ENCODE peak calls at places on chromosomes 3 and 15, in four cellular contexts. One of them, this sample, is unnamed.

GRCh38 chr3:177905895-177906511 is 630.2 kb upstream of the KCNMB2 start:
- DNase-seq in A549: peak
- DNase-seq in right atrium auricular region: no peak
- DNase-seq in AG04449: peak
- DNase-seq in this sample: peak

GRCh38 chr3:136464502-136464901 is 214.4 kb downstream of the PCCB start:
- DNase-seq in A549: no peak
- DNase-seq in right atrium auricular region: no peak
- DNase-seq in AG04449: peak
- DNase-seq in this sample: no peak

GRCh38 chr3:97515076-97515475 is 249.5 kb upstream of the ARL6 start:
- DNase-seq in A549: no peak
- DNase-seq in right atrium auricular region: no peak
- DNase-seq in AG04449: no peak
- DNase-seq in this sample: no peak

GRCh38 chr3:172289583-172289982 is 158.7 kb downstream of the GHSR start:
- DNase-seq in A549: peak
- DNase-seq in right atrium auricular region: peak
- DNase-seq in AG04449: no peak
- DNase-seq in this sample: no peak

GRCh38 chr3:10926831-10927521 is 65.6 kb upstream of the SLC6A1 start:
- DNase-seq in A549: no peak
- DNase-seq in right atrium auricular region: no peak
- DNase-seq in AG04449: no peak
- DNase-seq in this sample: peak

GRCh38 chr3:120203621-120204020 is 81.4 kb downstream of the GPR156 start:
- DNase-seq in A549: no peak
- DNase-seq in right atrium auricular region: no peak
- DNase-seq in AG04449: no peak
- DNase-seq in this sample: no peak

GRCh38 chr15:82936966-82937647 is 15.4 kb downstream of the HOMER2 start:
- DNase-seq in A549: peak
- DNase-seq in right atrium auricular region: no peak
- DNase-seq in AG04449: no peak
- DNase-seq in this sample: peak

GRCh38 chr3:125033616-125034015 is 22.2 kb downstream of the HEG1 start:
- DNase-seq in A549: no peak
- DNase-seq in right atrium auricular region: no peak
- DNase-seq in AG04449: no peak
- DNase-seq in this sample: no peak

GRCh38 chr15:40770147-40770721 is 454 bp downstream of the C15orf62 start:
- DNase-seq in A549: no peak
- DNase-seq in right atrium auricular region: no peak
- DNase-seq in AG04449: no peak
- DNase-seq in this sample: no peak

GRCh38 chr3:122974764-122975162 is 52.8 kb downstream of the SEMA5B start:
- DNase-seq in A549: no peak
- DNase-seq in right atrium auricular region: no peak
- DNase-seq in AG04449: no peak
- DNase-seq in this sample: peak

GRCh38 chr15:87931584-87931983 is 325.0 kb downstream of the NTRK3 start:
- DNase-seq in A549: no peak
- DNase-seq in right atrium auricular region: no peak
- DNase-seq in AG04449: no peak
- DNase-seq in this sample: no peak

GRCh38 chr3:128970741-128971048 is 23.2 kb downstream of the CFAP92 start:
- DNase-seq in A549: no peak
- DNase-seq in right atrium auricular region: no peak
- DNase-seq in AG04449: no peak
- DNase-seq in this sample: no peak

GRCh38 chr3:10867384-10867783 is 51.4 kb downstream of the SLC6A11 start:
- DNase-seq in A549: no peak
- DNase-seq in right atrium auricular region: no peak
- DNase-seq in AG04449: no peak
- DNase-seq in this sample: no peak

GRCh38 chr15:85689729-85690128 is 105.0 kb downstream of the KLHL25 start:
- DNase-seq in A549: no peak
- DNase-seq in right atrium auricular region: no peak
- DNase-seq in AG04449: no peak
- DNase-seq in this sample: no peak

GRCh38 chr3:197847866-197848401 is 56.9 kb downstream of the LRCH3 start:
- DNase-seq in A549: no peak
- DNase-seq in right atrium auricular region: no peak
- DNase-seq in AG04449: no peak
- DNase-seq in this sample: no peak

GRCh38 chr3:18295171-18295920 is 129.8 kb downstream of the SATB1 start:
- DNase-seq in A549: peak
- DNase-seq in right atrium auricular region: no peak
- DNase-seq in AG04449: peak
- DNase-seq in this sample: peak

GRCh38 chr3:137709011-137709601 is 55.0 kb upstream of the SOX14 start:
- DNase-seq in A549: peak
- DNase-seq in right atrium auricular region: no peak
- DNase-seq in AG04449: no peak
- DNase-seq in this sample: no peak

GRCh38 chr3:13139471-13140065 is 66.3 kb upstream of the IQSEC1 start:
- DNase-seq in A549: no peak
- DNase-seq in right atrium auricular region: no peak
- DNase-seq in AG04449: no peak
- DNase-seq in this sample: no peak

GRCh38 chr15:95559875-95560394 is 770.6 kb upstream of the NR2F2 start:
- DNase-seq in A549: peak
- DNase-seq in right atrium auricular region: peak
- DNase-seq in AG04449: peak
- DNase-seq in this sample: no peak

GRCh38 chr15:100001405-100001804 is 268.2 kb upstream of the LYSMD4 start:
- DNase-seq in A549: no peak
- DNase-seq in right atrium auricular region: no peak
- DNase-seq in AG04449: no peak
- DNase-seq in this sample: no peak

GRCh38 chr3:113516115-113516505 is 1.2 kb upstream of the SPICE1 start:
- DNase-seq in A549: peak
- DNase-seq in right atrium auricular region: no peak
- DNase-seq in AG04449: no peak
- DNase-seq in this sample: no peak

GRCh38 chr3:101876142-101876541 is 26.8 kb downstream of the NFKBIZ start:
- DNase-seq in A549: no peak
- DNase-seq in right atrium auricular region: no peak
- DNase-seq in AG04449: no peak
- DNase-seq in this sample: no peak

GRCh38 chr3:107660316-107660976 is 137.7 kb downstream of the BBX start:
- DNase-seq in A549: peak
- DNase-seq in right atrium auricular region: no peak
- DNase-seq in AG04449: peak
- DNase-seq in this sample: no peak

GRCh38 chr3:2303567-2303966 is 204.9 kb downstream of the CNTN4 start:
- DNase-seq in A549: no peak
- DNase-seq in right atrium auricular region: no peak
- DNase-seq in AG04449: no peak
- DNase-seq in this sample: no peak

GRCh38 chr15:26866298-26867198 is at the start of gene GABRA5:
- DNase-seq in A549: peak
- DNase-seq in right atrium auricular region: no peak
- DNase-seq in AG04449: no peak
- DNase-seq in this sample: peak

GRCh38 chr15:79989682-79990081 is 18.7 kb upstream of the BCL2A1 start:
- DNase-seq in A549: no peak
- DNase-seq in right atrium auricular region: peak
- DNase-seq in AG04449: no peak
- DNase-seq in this sample: no peak

GRCh38 chr3:27993061-27993460 is 248.4 kb upstream of the CMC1 start:
- DNase-seq in A549: no peak
- DNase-seq in right atrium auricular region: no peak
- DNase-seq in AG04449: no peak
- DNase-seq in this sample: no peak

GRCh38 chr3:4334548-4334947 is 31.4 kb downstream of the SETMAR start:
- DNase-seq in A549: no peak
- DNase-seq in right atrium auricular region: no peak
- DNase-seq in AG04449: no peak
- DNase-seq in this sample: no peak

GRCh38 chr15:101046826-101047225 is 127.7 kb downstream of the LRRK1 start:
- DNase-seq in A549: no peak
- DNase-seq in right atrium auricular region: no peak
- DNase-seq in AG04449: no peak
- DNase-seq in this sample: no peak

GRCh38 chr3:127682576-127682975 is 9.8 kb downstream of the ABTB1 start:
- DNase-seq in A549: no peak
- DNase-seq in right atrium auricular region: peak
- DNase-seq in AG04449: no peak
- DNase-seq in this sample: no peak

GRCh38 chr3:112640333-112640863 is 545 bp downstream of the CCDC80 start:
- DNase-seq in A549: peak
- DNase-seq in right atrium auricular region: peak
- DNase-seq in AG04449: peak
- DNase-seq in this sample: no peak

GRCh38 chr3:192915306-192915705 is 2.4 kb downstream of the MB21D2 start:
- DNase-seq in A549: peak
- DNase-seq in right atrium auricular region: no peak
- DNase-seq in AG04449: no peak
- DNase-seq in this sample: no peak

GRCh38 chr15:72231847-72232461 is 964 bp upstream of the PKM start:
- DNase-seq in A549: peak
- DNase-seq in right atrium auricular region: no peak
- DNase-seq in AG04449: peak
- DNase-seq in this sample: no peak

GRCh38 chr3:17852217-17852616 is 109.8 kb upstream of the TBC1D5 start:
- DNase-seq in A549: no peak
- DNase-seq in right atrium auricular region: no peak
- DNase-seq in AG04449: no peak
- DNase-seq in this sample: no peak

GRCh38 chr3:143600762-143601161 is 247.5 kb downstream of the SLC9A9 start:
- DNase-seq in A549: no peak
- DNase-seq in right atrium auricular region: no peak
- DNase-seq in AG04449: no peak
- DNase-seq in this sample: no peak

GRCh38 chr3:144859057-144859626 is 887.5 kb downstream of the DIPK2A start:
- DNase-seq in A549: no peak
- DNase-seq in right atrium auricular region: no peak
- DNase-seq in AG04449: no peak
- DNase-seq in this sample: no peak

DNA sequence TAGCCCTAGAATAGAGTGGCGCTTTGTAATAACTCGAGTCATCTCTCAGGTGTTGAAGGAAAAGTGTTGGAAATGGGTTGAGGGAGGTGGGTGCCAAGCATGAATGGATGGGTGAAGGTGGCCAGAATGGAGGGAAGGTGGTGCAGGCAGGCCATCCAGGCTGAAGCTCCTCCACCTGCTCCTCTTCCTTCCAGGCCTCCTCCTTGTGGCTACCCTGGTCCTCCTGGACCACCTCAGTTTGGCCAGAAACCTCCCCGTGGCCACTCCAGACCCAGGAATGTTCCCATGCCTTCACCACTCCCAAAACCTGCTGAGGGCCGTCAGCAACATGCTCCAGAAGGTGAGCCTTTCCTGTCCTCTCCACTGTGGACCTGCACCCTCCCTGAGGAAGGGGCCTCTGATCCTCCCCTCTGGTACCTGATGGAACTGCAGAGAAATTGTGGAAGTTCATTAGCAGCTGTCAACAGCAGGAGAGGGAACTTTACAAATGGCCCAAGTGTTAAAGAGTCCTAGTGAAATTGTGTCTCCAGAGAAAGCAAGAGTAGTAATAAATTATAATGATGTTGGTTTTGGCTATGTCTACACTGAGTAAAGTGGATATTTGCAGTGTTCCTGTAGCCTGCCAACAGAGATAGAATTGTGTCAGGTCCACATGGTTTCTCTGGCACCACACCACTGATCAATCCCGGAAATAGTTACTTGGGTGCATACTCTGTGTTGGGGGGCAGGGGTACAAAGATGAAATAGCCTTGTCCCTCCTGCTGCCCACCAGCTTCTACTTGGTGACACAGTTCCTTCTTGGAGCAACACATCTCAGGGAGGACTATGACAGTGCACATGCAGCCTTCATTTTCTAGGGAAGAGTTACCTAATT is 1.6 kb downstream of the IL12A start:
- DNase-seq in A549: no peak
- DNase-seq in right atrium auricular region: no peak
- DNase-seq in AG04449: no peak
- DNase-seq in this sample: no peak
- TF ChIP-seq CTCF in A549: no peak
- TF ChIP-seq CTCF in right atrium auricular region: no peak
- TF ChIP-seq CTCF in AG04449: no peak
- TF ChIP-seq CTCF in this sample: peak

DNA sequence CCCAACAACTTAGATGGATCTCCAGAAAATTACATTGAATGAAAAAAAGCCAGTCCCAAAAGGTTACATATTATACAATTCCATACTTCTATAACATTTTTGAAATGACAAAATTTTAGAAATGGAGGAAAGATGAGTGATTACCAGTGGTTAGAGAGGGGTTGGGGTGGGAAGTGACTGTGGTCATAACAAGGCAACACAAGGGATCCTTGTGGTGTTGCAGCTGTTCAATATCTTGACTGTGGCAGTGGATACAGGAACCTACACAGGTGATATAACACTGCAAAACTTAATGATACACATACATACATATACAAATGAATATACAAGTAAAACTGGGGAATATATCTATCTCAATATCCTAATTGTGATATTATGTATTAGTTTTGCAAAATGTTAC is 9.6 kb downstream of the GOLGB1 start:
- DNase-seq in A549: no peak
- DNase-seq in right atrium auricular region: no peak
- DNase-seq in AG04449: no peak
- DNase-seq in this sample: no peak
- H3K4me3 ChIP-seq in A549: no peak
- H3K4me3 ChIP-seq in right atrium auricular region: no peak
- H3K4me3 ChIP-seq in AG04449: no peak
- H3K4me3 ChIP-seq in this sample: no peak

DNA sequence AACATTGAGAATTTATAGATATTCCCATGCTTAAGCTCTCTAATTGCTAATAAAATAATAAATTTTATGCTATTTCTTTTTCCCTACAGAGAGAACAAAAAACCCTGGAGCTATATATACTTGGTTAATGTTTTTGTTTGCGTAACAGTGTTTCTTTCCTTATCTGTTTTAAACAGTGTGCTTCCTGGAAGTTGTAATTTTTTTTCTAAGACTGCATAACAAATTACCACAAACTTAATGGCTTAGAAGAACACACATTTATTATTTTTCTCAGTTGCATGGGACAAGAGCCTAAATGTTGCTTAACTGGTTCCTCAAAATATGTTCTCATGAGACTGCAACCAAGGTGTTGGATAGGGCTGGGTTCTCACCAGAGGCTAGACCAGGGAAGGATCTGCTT is 49.7 kb upstream of the DPH6 start:
- DNase-seq in A549: no peak
- DNase-seq in right atrium auricular region: no peak
- DNase-seq in AG04449: no peak
- DNase-seq in this sample: no peak
- TF ChIP-seq CTCF in A549: no peak
- TF ChIP-seq CTCF in right atrium auricular region: no peak
- TF ChIP-seq CTCF in AG04449: no peak
- TF ChIP-seq CTCF in this sample: no peak

GRCh38 chr15:34588046-34588674 is 4.7 kb upstream of the GOLGA8B start:
- DNase-seq in A549: peak
- DNase-seq in right atrium auricular region: peak
- DNase-seq in AG04449: peak
- DNase-seq in this sample: no peak
- H3K4me3 ChIP-seq in A549: peak
- H3K4me3 ChIP-seq in right atrium auricular region: no peak
- H3K4me3 ChIP-seq in AG04449: peak
- H3K4me3 ChIP-seq in this sample: peak